ENCODE peak calls at places on chromosomes 7 and 10, in seven cellular contexts. One of them, this sample, is unnamed.

GRCh38 chr10:111209666-111210065 is 132.8 kb downstream of the ADRA2A start:
- DNase-seq in endodermal cell: no peak
- DNase-seq in AG09319: no peak
- DNase-seq in CD4-positive, alpha-beta T cell: no peak
- DNase-seq in pancreas: no peak
- DNase-seq in lung: no peak
- DNase-seq in ovary: no peak
- DNase-seq in this sample: no peak

GRCh38 chr7:45890902-45891461 is 2.7 kb downstream of the IGFBP1 start:
- DNase-seq in CD4-positive, alpha-beta T cell: no peak
- DNase-seq in lung: no peak
- DNase-seq in ovary: no peak
- DNase-seq in pancreas: no peak
- DNase-seq in AG09319: no peak
- DNase-seq in endodermal cell: no peak
- DNase-seq in this sample: no peak

GRCh38 chr10:102644646-102645387 is 538 bp downstream of the TRIM8 start:
- DNase-seq in CD4-positive, alpha-beta T cell: peak
- DNase-seq in ovary: peak
- DNase-seq in endodermal cell: peak
- DNase-seq in AG09319: peak
- DNase-seq in lung: peak
- DNase-seq in pancreas: peak
- DNase-seq in this sample: peak

GRCh38 chr10:77049896-77050295 is 587.7 kb downstream of the KCNMA1 start:
- DNase-seq in AG09319: no peak
- DNase-seq in CD4-positive, alpha-beta T cell: no peak
- DNase-seq in lung: no peak
- DNase-seq in ovary: no peak
- DNase-seq in endodermal cell: no peak
- DNase-seq in pancreas: no peak
- DNase-seq in this sample: no peak

GRCh38 chr10:132963430-132963960 is 21.1 kb upstream of the CFAP46 start:
- DNase-seq in ovary: peak
- DNase-seq in pancreas: no peak
- DNase-seq in CD4-positive, alpha-beta T cell: no peak
- DNase-seq in lung: no peak
- DNase-seq in AG09319: no peak
- DNase-seq in endodermal cell: no peak
- DNase-seq in this sample: no peak

GRCh38 chr7:33961948-33962347 is 56.6 kb downstream of the BMPER start:
- DNase-seq in ovary: no peak
- DNase-seq in pancreas: no peak
- DNase-seq in endodermal cell: no peak
- DNase-seq in CD4-positive, alpha-beta T cell: no peak
- DNase-seq in AG09319: no peak
- DNase-seq in lung: no peak
- DNase-seq in this sample: no peak

GRCh38 chr7:85094046-85094720 is 92.7 kb downstream of the SEMA3D start:
- DNase-seq in ovary: peak
- DNase-seq in CD4-positive, alpha-beta T cell: no peak
- DNase-seq in AG09319: no peak
- DNase-seq in lung: no peak
- DNase-seq in endodermal cell: no peak
- DNase-seq in pancreas: no peak
- DNase-seq in this sample: no peak

GRCh38 chr10:32263300-32263699 is 83.7 kb downstream of the EPC1 start:
- DNase-seq in lung: no peak
- DNase-seq in pancreas: no peak
- DNase-seq in endodermal cell: no peak
- DNase-seq in AG09319: no peak
- DNase-seq in CD4-positive, alpha-beta T cell: no peak
- DNase-seq in ovary: no peak
- DNase-seq in this sample: no peak

GRCh38 chr10:75542902-75543301 is 111.5 kb downstream of the LRMDA start:
- DNase-seq in pancreas: no peak
- DNase-seq in ovary: peak
- DNase-seq in AG09319: peak
- DNase-seq in lung: no peak
- DNase-seq in CD4-positive, alpha-beta T cell: no peak
- DNase-seq in endodermal cell: peak
- DNase-seq in this sample: no peak

GRCh38 chr7:137874390-137874789 is 27.6 kb upstream of the DGKI start:
- DNase-seq in CD4-positive, alpha-beta T cell: no peak
- DNase-seq in lung: no peak
- DNase-seq in ovary: no peak
- DNase-seq in pancreas: no peak
- DNase-seq in AG09319: peak
- DNase-seq in endodermal cell: no peak
- DNase-seq in this sample: no peak

GRCh38 chr7:19290936-19291335 is 145.7 kb upstream of the FERD3L start:
- DNase-seq in ovary: no peak
- DNase-seq in endodermal cell: no peak
- DNase-seq in CD4-positive, alpha-beta T cell: no peak
- DNase-seq in lung: no peak
- DNase-seq in AG09319: no peak
- DNase-seq in pancreas: no peak
- DNase-seq in this sample: no peak

GRCh38 chr10:62610649-62611229 is 193.8 kb upstream of the ADO start:
- DNase-seq in pancreas: no peak
- DNase-seq in endodermal cell: peak
- DNase-seq in AG09319: no peak
- DNase-seq in ovary: no peak
- DNase-seq in CD4-positive, alpha-beta T cell: peak
- DNase-seq in lung: peak
- DNase-seq in this sample: no peak

GRCh38 chr10:121615401-121615800 is 17.2 kb upstream of the FGFR2 start:
- DNase-seq in ovary: peak
- DNase-seq in CD4-positive, alpha-beta T cell: no peak
- DNase-seq in endodermal cell: no peak
- DNase-seq in AG09319: no peak
- DNase-seq in pancreas: no peak
- DNase-seq in lung: no peak
- DNase-seq in this sample: no peak

GRCh38 chr10:130742936-130743675 is 568.4 kb downstream of the TCERG1L start:
- DNase-seq in ovary: no peak
- DNase-seq in endodermal cell: peak
- DNase-seq in AG09319: no peak
- DNase-seq in pancreas: no peak
- DNase-seq in lung: no peak
- DNase-seq in CD4-positive, alpha-beta T cell: no peak
- DNase-seq in this sample: no peak

GRCh38 chr10:34235164-34235832 is 579.8 kb downstream of the PARD3 start:
- DNase-seq in endodermal cell: no peak
- DNase-seq in ovary: no peak
- DNase-seq in pancreas: no peak
- DNase-seq in CD4-positive, alpha-beta T cell: no peak
- DNase-seq in lung: no peak
- DNase-seq in AG09319: no peak
- DNase-seq in this sample: no peak

DNA sequence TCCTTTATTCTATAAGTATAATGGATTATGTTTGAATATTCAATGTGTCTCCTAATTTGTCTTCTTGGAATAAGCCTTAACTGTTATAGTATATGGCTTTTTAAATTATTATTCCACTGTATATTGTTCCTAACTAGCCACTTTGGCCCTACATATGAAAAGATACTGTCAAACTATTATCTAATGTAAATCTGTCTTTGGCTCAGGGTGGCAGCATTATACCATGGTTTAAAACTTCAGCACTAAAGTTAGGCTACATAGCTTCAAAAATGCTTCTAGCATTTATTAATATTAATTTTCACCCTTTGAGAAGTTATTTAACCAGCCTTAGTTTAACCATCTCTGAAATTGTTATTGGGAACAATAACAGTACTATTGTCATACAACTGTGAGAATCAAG is 543.1 kb upstream of the MBL2 start:
- DNase-seq in endodermal cell: no peak
- DNase-seq in ovary: no peak
- DNase-seq in pancreas: no peak
- DNase-seq in lung: no peak
- DNase-seq in CD4-positive, alpha-beta T cell: no peak
- DNase-seq in AG09319: no peak
- DNase-seq in this sample: no peak
- TF ChIP-seq CTCF in endodermal cell: peak
- TF ChIP-seq CTCF in ovary: no peak
- TF ChIP-seq CTCF in pancreas: no peak
- TF ChIP-seq CTCF in lung: no peak
- TF ChIP-seq CTCF in CD4-positive, alpha-beta T cell: no peak
- TF ChIP-seq CTCF in AG09319: no peak
- TF ChIP-seq CTCF in this sample: peak

GRCh38 chr7:962401-963081 is 8.1 kb upstream of the ADAP1 start:
- DNase-seq in lung: no peak
- DNase-seq in pancreas: peak
- DNase-seq in AG09319: no peak
- DNase-seq in ovary: no peak
- DNase-seq in CD4-positive, alpha-beta T cell: no peak
- DNase-seq in endodermal cell: no peak
- DNase-seq in this sample: no peak

GRCh38 chr7:963236-964078 is 9.0 kb upstream of the ADAP1 start:
- DNase-seq in pancreas: peak
- DNase-seq in AG09319: no peak
- DNase-seq in endodermal cell: no peak
- DNase-seq in ovary: no peak
- DNase-seq in lung: no peak
- DNase-seq in CD4-positive, alpha-beta T cell: no peak
- DNase-seq in this sample: no peak

GRCh38 chr7:961546-962400 is 7.3 kb upstream of the ADAP1 start:
- DNase-seq in pancreas: peak
- DNase-seq in CD4-positive, alpha-beta T cell: no peak
- DNase-seq in lung: no peak
- DNase-seq in AG09319: no peak
- DNase-seq in ovary: no peak
- DNase-seq in endodermal cell: no peak
- DNase-seq in this sample: no peak

GRCh38 chr7:966291-967069 is 8.9 kb downstream of the COX19 start:
- DNase-seq in pancreas: peak
- DNase-seq in endodermal cell: no peak
- DNase-seq in CD4-positive, alpha-beta T cell: no peak
- DNase-seq in AG09319: no peak
- DNase-seq in lung: no peak
- DNase-seq in ovary: no peak
- DNase-seq in this sample: no peak

GRCh38 chr7:964401-965231 is 10.1 kb upstream of the ADAP1 start:
- DNase-seq in lung: no peak
- DNase-seq in endodermal cell: peak
- DNase-seq in CD4-positive, alpha-beta T cell: no peak
- DNase-seq in pancreas: peak
- DNase-seq in ovary: peak
- DNase-seq in AG09319: no peak
- DNase-seq in this sample: no peak
- TF ChIP-seq CTCF in lung: no peak
- TF ChIP-seq CTCF in endodermal cell: peak
- TF ChIP-seq CTCF in CD4-positive, alpha-beta T cell: no peak
- TF ChIP-seq CTCF in pancreas: no peak
- TF ChIP-seq CTCF in ovary: peak
- TF ChIP-seq CTCF in AG09319: no peak
- TF ChIP-seq CTCF in this sample: peak

GRCh38 chr10:25933653-25934608 is at the start of gene MYO3A:
- DNase-seq in ovary: no peak
- DNase-seq in lung: no peak
- DNase-seq in pancreas: peak
- DNase-seq in endodermal cell: peak
- DNase-seq in AG09319: no peak
- DNase-seq in CD4-positive, alpha-beta T cell: no peak
- DNase-seq in this sample: no peak

DNA sequence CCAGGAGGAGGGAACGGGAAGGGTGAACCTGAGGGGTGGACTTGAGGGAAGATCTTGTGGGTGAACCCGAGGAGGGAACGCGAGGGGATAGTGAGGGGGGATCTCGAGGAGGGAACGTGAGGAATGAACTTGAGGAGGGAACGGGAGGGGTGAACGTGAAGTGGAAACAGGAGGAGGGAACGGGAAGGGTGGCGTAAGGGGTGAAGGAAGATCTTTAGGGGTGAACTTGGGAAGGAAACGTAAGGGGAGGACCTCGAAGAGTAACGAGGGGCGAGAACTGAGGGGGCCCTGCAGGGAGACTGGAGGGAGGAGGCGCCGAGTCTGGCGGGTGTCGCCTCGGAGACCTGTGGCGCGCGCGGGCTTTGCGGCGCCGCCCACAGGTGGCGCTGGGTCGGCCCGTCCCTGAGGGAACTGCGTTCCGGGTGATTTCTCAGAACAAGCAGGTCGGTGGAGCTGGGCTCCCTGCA is 677 bp downstream of the MYO3A start:
- DNase-seq in pancreas: peak
- DNase-seq in CD4-positive, alpha-beta T cell: peak
- DNase-seq in ovary: no peak
- DNase-seq in endodermal cell: peak
- DNase-seq in AG09319: no peak
- DNase-seq in lung: no peak
- DNase-seq in this sample: no peak
- TF ChIP-seq CTCF in pancreas: peak
- TF ChIP-seq CTCF in CD4-positive, alpha-beta T cell: no peak
- TF ChIP-seq CTCF in ovary: no peak
- TF ChIP-seq CTCF in endodermal cell: peak
- TF ChIP-seq CTCF in AG09319: no peak
- TF ChIP-seq CTCF in lung: no peak
- TF ChIP-seq CTCF in this sample: peak

GRCh38 chr10:45080321-45080720 is 79.6 kb downstream of the ZNF22 start:
- DNase-seq in AG09319: no peak
- DNase-seq in ovary: no peak
- DNase-seq in lung: no peak
- DNase-seq in pancreas: no peak
- DNase-seq in endodermal cell: no peak
- DNase-seq in CD4-positive, alpha-beta T cell: no peak
- DNase-seq in this sample: no peak
- TF ChIP-seq CTCF in AG09319: no peak
- TF ChIP-seq CTCF in ovary: no peak
- TF ChIP-seq CTCF in lung: no peak
- TF ChIP-seq CTCF in pancreas: no peak
- TF ChIP-seq CTCF in endodermal cell: no peak
- TF ChIP-seq CTCF in CD4-positive, alpha-beta T cell: no peak
- TF ChIP-seq CTCF in this sample: no peak

DNA sequence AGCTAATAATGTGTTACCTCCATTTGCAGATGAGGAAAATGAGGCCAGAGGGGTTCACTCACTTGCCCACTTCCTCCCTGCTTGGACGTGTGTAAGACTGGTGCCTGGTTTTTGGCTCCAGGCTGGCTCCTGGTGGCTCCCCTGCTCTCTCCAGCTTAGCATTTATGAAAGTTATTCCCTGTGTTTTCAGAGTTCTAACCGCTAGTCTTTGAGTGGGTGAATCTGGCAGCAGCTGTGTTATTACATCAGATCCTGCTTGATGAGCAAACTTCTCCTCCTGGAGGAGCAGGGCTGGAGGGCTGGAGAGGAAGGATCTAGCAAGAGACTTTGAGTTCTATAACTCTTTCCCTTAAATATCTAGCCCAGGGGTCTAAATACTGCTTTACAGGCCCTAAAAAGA is 80.9 kb upstream of the AGBL3 start:
- DNase-seq in lung: peak
- DNase-seq in endodermal cell: no peak
- DNase-seq in pancreas: no peak
- DNase-seq in ovary: peak
- DNase-seq in CD4-positive, alpha-beta T cell: no peak
- DNase-seq in AG09319: peak
- DNase-seq in this sample: no peak
- TF ChIP-seq CTCF in lung: no peak
- TF ChIP-seq CTCF in endodermal cell: no peak
- TF ChIP-seq CTCF in pancreas: no peak
- TF ChIP-seq CTCF in ovary: no peak
- TF ChIP-seq CTCF in CD4-positive, alpha-beta T cell: no peak
- TF ChIP-seq CTCF in AG09319: peak
- TF ChIP-seq CTCF in this sample: no peak

GRCh38 chr7:27605689-27606269 is 56.9 kb downstream of the HIBADH start:
- DNase-seq in pancreas: no peak
- DNase-seq in CD4-positive, alpha-beta T cell: no peak
- DNase-seq in AG09319: no peak
- DNase-seq in endodermal cell: no peak
- DNase-seq in lung: no peak
- DNase-seq in ovary: no peak
- DNase-seq in this sample: no peak
- TF ChIP-seq CTCF in pancreas: no peak
- TF ChIP-seq CTCF in CD4-positive, alpha-beta T cell: no peak
- TF ChIP-seq CTCF in AG09319: peak
- TF ChIP-seq CTCF in endodermal cell: peak
- TF ChIP-seq CTCF in lung: no peak
- TF ChIP-seq CTCF in ovary: no peak
- TF ChIP-seq CTCF in this sample: peak

This sample was measured in osteocyte.